ENCODE peak calls at places on chromosomes 7 and 10, in seven cellular contexts. J, S, U, D, L, V and E are unnamed samples.

GRCh38 chr10:97922378-97922758 is 72.7 kb downstream of the GOLGA7B start:
- DNase-seq in J (no peak), S (no peak), U (no peak), D (no peak), L (no peak), V (no peak), E (no peak)

GRCh38 chr7:64849250-64849923 is 53.7 kb upstream of the ZNF273 start:
- DNase-seq in J (no peak), S (peak), U (no peak), D (no peak), L (no peak), V (no peak), E (no peak)

GRCh38 chr10:125064681-125065492 is 95.5 kb downstream of the CTBP2 start:
- DNase-seq in J (no peak), S (no peak), U (peak), D (peak), L (peak), V (no peak), E (no peak)

GRCh38 chr7:3867847-3868246 is 566.8 kb downstream of the SDK1 start:
- DNase-seq in J (no peak), S (peak), U (no peak), D (peak), L (no peak), V (no peak), E (no peak)

GRCh38 chr7:127047521-127047920 is 205.2 kb downstream of the GRM8 start:
- DNase-seq in J (no peak), S (no peak), U (no peak), D (no peak), L (no peak), V (no peak), E (no peak)

GRCh38 chr7:151393031-151393977 is 16.5 kb downstream of the WDR86 start:
- DNase-seq in J (peak), S (no peak), U (no peak), D (no peak), L (no peak), V (no peak), E (no peak)

GRCh38 chr10:106479619-106480018 is 684.9 kb downstream of the SORCS1 start:
- DNase-seq in J (no peak), S (no peak), U (no peak), D (no peak), L (no peak), V (peak), E (no peak)

GRCh38 chr7:1121886-1122831 is 34.2 kb downstream of the GPER1 start:
- DNase-seq in J (peak), S (no peak), U (no peak), D (no peak), L (no peak), V (no peak), E (no peak)

GRCh38 chr7:123185756-123186155 is 14.0 kb downstream of the SLC13A1 start:
- DNase-seq in J (no peak), S (no peak), U (no peak), D (no peak), L (no peak), V (no peak), E (no peak)

GRCh38 chr7:152924826-152925411 is 165.4 kb downstream of the ACTR3B start:
- DNase-seq in J (no peak), S (no peak), U (no peak), D (no peak), L (no peak), V (no peak), E (no peak)

GRCh38 chr7:66904063-66904593 is 16.9 kb upstream of the TMEM248 start:
- DNase-seq in J (no peak), S (no peak), U (no peak), D (no peak), L (no peak), V (no peak), E (no peak)

GRCh38 chr10:59865101-59865500 is 41.3 kb downstream of the CCDC6 start:
- DNase-seq in J (no peak), S (no peak), U (peak), D (peak), L (no peak), V (no peak), E (peak)

GRCh38 chr7:70238171-70238575 is 639.9 kb downstream of the AUTS2 start:
- DNase-seq in J (no peak), S (no peak), U (peak), D (no peak), L (no peak), V (no peak), E (no peak)

GRCh38 chr7:2959343-2959680 is 84.4 kb downstream of the CARD11 start:
- DNase-seq in J (no peak), S (no peak), U (no peak), D (no peak), L (no peak), V (no peak), E (no peak)

GRCh38 chr7:7100432-7100849 is 81.9 kb upstream of the C1GALT1 start:
- DNase-seq in J (no peak), S (no peak), U (no peak), D (no peak), L (no peak), V (peak), E (no peak)
- H3K4me3 ChIP-seq in J (no peak), S (no peak), U (no peak), D (no peak), L (no peak), V (no peak), E (no peak)

GRCh38 chr10:3971713-3972112 is 186.7 kb upstream of the KLF6 start:
- DNase-seq in J (no peak), S (no peak), U (no peak), D (no peak), L (no peak), V (no peak), E (no peak)
- H3K4me3 ChIP-seq in J (no peak), S (no peak), U (no peak), D (no peak), L (no peak), V (no peak), E (no peak)

GRCh38 chr7:10706875-10707493 is 266.7 kb upstream of the PHF14 start:
- DNase-seq in J (no peak), S (no peak), U (peak), D (no peak), L (no peak), V (no peak), E (no peak)

GRCh38 chr7:10703981-10704380 is 269.7 kb upstream of the PHF14 start:
- DNase-seq in J (no peak), S (no peak), U (no peak), D (no peak), L (no peak), V (no peak), E (no peak)

GRCh38 chr7:10704653-10705052 is 269.0 kb upstream of the PHF14 start:
- DNase-seq in J (no peak), S (no peak), U (no peak), D (no peak), L (no peak), V (no peak), E (no peak)

GRCh38 chr7:10707519-10707918 is 266.2 kb upstream of the PHF14 start:
- DNase-seq in J (no peak), S (no peak), U (no peak), D (no peak), L (no peak), V (no peak), E (no peak)

GRCh38 chr7:10703059-10703458 is 270.6 kb upstream of the PHF14 start:
- DNase-seq in J (no peak), S (no peak), U (no peak), D (no peak), L (no peak), V (no peak), E (no peak)
- H3K4me3 ChIP-seq in J (no peak), S (no peak), U (no peak), D (no peak), L (no peak), V (no peak), E (no peak)

GRCh38 chr7:106346678-106347217 is 62.0 kb upstream of the NAMPT start:
- DNase-seq in J (no peak), S (no peak), U (peak), D (peak), L (peak), V (peak), E (no peak)

GRCh38 chr7:106344861-106345260 is 60.1 kb upstream of the NAMPT start:
- DNase-seq in J (no peak), S (no peak), U (no peak), D (peak), L (no peak), V (peak), E (no peak)

GRCh38 chr7:106344206-106344605 is 59.4 kb upstream of the NAMPT start:
- DNase-seq in J (no peak), S (no peak), U (no peak), D (no peak), L (no peak), V (no peak), E (no peak)

GRCh38 chr7:106346167-106346677 is 61.4 kb upstream of the NAMPT start:
- DNase-seq in J (no peak), S (no peak), U (no peak), D (no peak), L (no peak), V (no peak), E (no peak)

DNA sequence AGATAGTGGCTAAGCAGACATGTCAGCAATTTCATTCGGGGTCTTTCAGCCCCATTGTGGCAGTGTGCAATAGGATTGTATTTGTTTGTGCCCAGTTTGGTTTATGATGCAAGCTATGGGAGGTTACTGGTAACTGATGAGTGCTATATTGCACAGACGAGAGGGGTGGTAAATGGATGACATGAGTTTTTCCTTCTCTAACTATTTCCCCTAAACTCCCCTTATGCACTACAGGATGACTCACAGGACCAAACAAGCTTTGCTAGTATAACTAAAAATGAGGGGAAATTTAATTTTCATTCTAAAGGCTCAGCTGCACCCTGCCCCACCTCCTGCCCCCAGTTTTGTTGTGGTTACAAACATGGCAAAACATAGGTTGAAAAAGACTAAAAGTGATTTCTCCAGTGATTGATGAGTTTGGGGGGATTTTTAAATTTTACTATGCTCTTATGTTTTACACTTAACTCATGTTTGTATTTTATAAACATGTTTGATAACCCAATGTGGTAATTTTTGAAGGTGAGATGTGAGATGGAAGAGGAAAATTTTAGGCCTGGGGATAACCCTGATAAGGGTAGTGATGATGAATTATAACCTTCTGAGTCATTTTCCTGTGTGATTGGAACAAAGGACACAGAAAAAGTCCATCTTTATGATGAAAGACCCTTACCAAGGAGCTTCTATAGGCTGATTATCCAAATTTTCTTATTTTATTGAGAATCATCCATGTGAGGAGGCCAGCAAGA is 60.8 kb upstream of the NAMPT start:
- DNase-seq in J (no peak), S (no peak), U (peak), D (peak), L (no peak), V (no peak), E (no peak)
- H3K4me3 ChIP-seq in J (no peak), S (no peak), U (no peak), D (no peak), L (no peak), V (no peak), E (no peak)